ENCODE peak calls at places on chromosomes 4 and X, in four cellular contexts. G, Z, V and W are unnamed samples.

GRCh38 chr4:15171725-15172124 is 169.4 kb downstream of the CPEB2 start:
- DNase-seq in G (no peak), Z (no peak), V (no peak), W (no peak)

GRCh38 chr4:101400096-101400495 is 52.8 kb upstream of the PPP3CA start:
- DNase-seq in G (no peak), Z (no peak), V (no peak), W (no peak)

GRCh38 chr4:86757468-86757867 is 91.7 kb downstream of the SLC10A6 start:
- DNase-seq in G (no peak), Z (no peak), V (no peak), W (no peak)

GRCh38 chrX:37453821-37454220 is 104.7 kb downstream of the PRRG1 start:
- DNase-seq in G (no peak), Z (no peak), V (no peak), W (no peak)

GRCh38 chrX:108437789-108438623 is at the start of gene COL4A6:
- DNase-seq in G (no peak), Z (peak; percentile 60), V (no peak), W (no peak)

GRCh38 chr4:86744570-86744969 is 104.6 kb downstream of the SLC10A6 start:
- DNase-seq in G (no peak), Z (no peak), V (no peak), W (no peak)

GRCh38 chr4:184417802-184418511 is 56.4 kb downstream of the IRF2 start:
- DNase-seq in G (peak; percentile 43), Z (no peak), V (no peak), W (peak; percentile 47)

GRCh38 chr4:120568736-120569135 is 353.8 kb downstream of the PRDM5 start:
- DNase-seq in G (no peak), Z (no peak), V (no peak), W (no peak)

GRCh38 chr4:154838155-154838554 is 57.1 kb downstream of the RBM46 start:
- DNase-seq in G (no peak), Z (no peak), V (no peak), W (no peak)

GRCh38 chr4:138181288-138181687 is 60.9 kb downstream of the SLC7A11 start:
- DNase-seq in G (no peak), Z (no peak), V (no peak), W (no peak)

GRCh38 chrX:40784516-40785151 is 49.3 kb upstream of the MED14 start:
- DNase-seq in G (no peak), Z (no peak), V (no peak), W (no peak)

GRCh38 chr4:20381005-20381404 is 129.3 kb downstream of the SLIT2 start:
- DNase-seq in G (no peak), Z (no peak), V (no peak), W (no peak)

GRCh38 chrX:139902559-139902958 is 30.3 kb downstream of the ATP11C start:
- DNase-seq in G (no peak), Z (no peak), V (no peak), W (no peak)

GRCh38 chr4:7867701-7868429 is 71.8 kb downstream of the AFAP1 start:
- DNase-seq in G (no peak), Z (no peak), V (peak; percentile 42), W (no peak)

GRCh38 chr4:14916554-14917304 is 85.6 kb upstream of the CPEB2 start:
- DNase-seq in G (peak; percentile 8), Z (no peak), V (peak; percentile 86), W (no peak)

GRCh38 chr4:72666910-72667309 is 97.9 kb upstream of the ADAMTS3 start:
- DNase-seq in G (no peak), Z (no peak), V (no peak), W (no peak)

GRCh38 chrX:75155454-75155829 is 641 bp downstream of the ABCB7 start:
- DNase-seq in G (no peak), Z (no peak), V (no peak), W (no peak)

GRCh38 chr4:182918791-182919302 is 1.7 kb upstream of the DCTD start:
- DNase-seq in G (no peak), Z (no peak), V (no peak), W (peak; percentile 10)

GRCh38 chr4:118927976-118928375 is 39.3 kb downstream of the SYNPO2 start:
- DNase-seq in G (no peak), Z (peak; percentile 87), V (no peak), W (no peak)

GRCh38 chrX:79161655-79162054 is 17.2 kb downstream of the GPR174 start:
- DNase-seq in G (no peak), Z (no peak), V (no peak), W (no peak)

GRCh38 chr4:119128125-119128524 is 7.5 kb upstream of the MYOZ2 start:
- DNase-seq in G (no peak), Z (no peak), V (no peak), W (no peak)

GRCh38 chr4:148787831-148788477 is 345.7 kb upstream of the NR3C2 start:
- DNase-seq in G (no peak), Z (no peak), V (no peak), W (no peak)

GRCh38 chr4:113657834-113658233 is 103.7 kb downstream of the CAMK2D start:
- DNase-seq in G (no peak), Z (no peak), V (no peak), W (no peak)

GRCh38 chr4:55722132-55722531 is 86.0 kb upstream of the NMU start:
- DNase-seq in G (no peak), Z (no peak), V (no peak), W (no peak)

GRCh38 chr4:159425749-159426376 is 323.0 kb downstream of the RAPGEF2 start:
- DNase-seq in G (no peak), Z (no peak), V (no peak), W (no peak)

GRCh38 chrX:50579955-50580354 is 109.3 kb upstream of the DGKK start:
- DNase-seq in G (peak; percentile 11), Z (no peak), V (no peak), W (peak; percentile 8)

GRCh38 chr4:138916763-138917162 is 98.8 kb upstream of the NOCT start:
- DNase-seq in G (no peak), Z (no peak), V (no peak), W (no peak)

GRCh38 chr4:51942108-51942832 is 77.9 kb downstream of the LRRC66 start:
- DNase-seq in G (no peak), Z (no peak), V (no peak), W (no peak)

GRCh38 chrX:67781132-67781531 is 237.3 kb downstream of the AR start:
- DNase-seq in G (no peak), Z (peak; percentile 54), V (no peak), W (no peak)

GRCh38 chr4:16083217-16084191 is at the start of gene PROM1:
- DNase-seq in G (no peak), Z (no peak), V (no peak), W (no peak)

DNA sequence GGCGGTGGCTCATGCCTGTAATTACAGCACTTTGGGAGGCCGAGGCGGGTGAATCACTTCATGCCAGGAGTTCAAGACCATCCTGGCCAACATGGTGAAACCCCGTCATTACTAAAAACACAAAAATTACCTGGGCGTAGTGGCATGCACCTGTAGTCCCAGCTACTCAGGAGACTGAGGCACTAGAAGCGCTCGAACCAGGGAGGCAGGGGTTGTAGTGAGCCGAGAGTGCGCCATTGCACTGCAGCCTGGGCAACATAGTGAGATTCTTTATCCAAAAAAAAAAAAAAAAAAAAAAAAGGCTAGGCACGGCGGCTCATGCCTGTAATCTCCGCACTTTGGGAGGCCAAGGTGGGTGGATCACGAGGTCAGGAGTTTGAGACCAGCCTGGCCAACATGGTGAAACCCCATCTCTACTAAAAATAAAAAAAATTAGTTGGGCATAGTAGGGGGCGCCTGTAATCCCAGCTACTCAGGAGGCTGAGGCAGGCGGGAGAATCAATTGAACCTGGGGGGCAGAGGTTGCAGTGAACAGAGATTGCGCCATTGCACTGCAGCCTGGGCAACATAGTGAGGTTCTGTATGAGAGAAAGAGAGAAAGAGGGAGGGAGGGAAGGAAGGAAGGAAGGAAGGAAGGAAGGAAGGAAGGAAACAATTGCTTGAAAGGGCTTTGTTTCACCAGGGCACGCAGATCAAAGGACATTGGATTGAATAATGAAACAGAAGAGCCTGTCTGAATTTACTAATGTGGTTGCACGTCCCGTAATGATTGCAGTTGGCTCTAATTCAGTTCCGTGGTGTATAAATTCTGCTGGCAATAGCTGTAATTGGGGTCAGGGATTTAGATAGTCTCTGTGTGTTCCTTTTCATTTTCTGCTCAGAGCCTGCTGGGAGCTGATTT is 13.2 kb downstream of the XG start:
- DNase-seq in G (no peak), Z (no peak), V (no peak), W (no peak)
- H3K4me3 ChIP-seq in G (no peak overlapping the region), Z (no peak overlapping the region), V (no peak overlapping the region), W (no peak overlapping the region)

DNA sequence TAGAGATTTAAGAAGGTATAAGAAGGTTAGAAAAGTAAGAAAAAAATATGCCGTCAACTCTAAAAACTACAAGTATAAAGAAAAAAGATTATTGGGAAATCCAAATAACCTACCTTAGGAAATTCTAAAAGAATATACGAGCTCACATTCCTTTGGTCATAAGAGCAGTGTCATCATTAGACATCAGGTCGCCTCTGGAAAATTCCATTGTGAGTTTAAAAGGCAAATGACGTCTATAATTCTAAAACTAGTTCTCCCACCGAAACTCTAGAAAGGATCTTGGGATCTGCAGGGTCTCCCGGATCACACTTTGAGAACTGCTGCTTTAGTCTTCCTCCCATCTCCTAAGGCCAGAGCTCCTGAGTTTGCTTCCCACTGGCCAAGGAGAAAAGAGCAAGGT is 518 bp upstream of the SAT1 start:
- DNase-seq in G (no peak), Z (no peak), V (no peak), W (no peak)
- H3K4me3 ChIP-seq in G (peak overlapping the region; percentile 31), Z (peak overlapping the region; percentile 80), V (no peak overlapping the region), W (no peak overlapping the region)

GRCh38 chr4:125728568-125728967 is 413.8 kb downstream of the FAT4 start:
- DNase-seq in G (peak; percentile 89), Z (no peak), V (no peak), W (no peak)

GRCh38 chr4:125732682-125733081 is 417.9 kb downstream of the FAT4 start:
- DNase-seq in G (no peak), Z (no peak), V (no peak), W (no peak)

GRCh38 chr4:125726121-125726520 is 411.4 kb downstream of the FAT4 start:
- DNase-seq in G (no peak), Z (no peak), V (no peak), W (no peak)

GRCh38 chr4:125722009-125722408 is 407.3 kb downstream of the FAT4 start:
- DNase-seq in G (no peak), Z (no peak), V (no peak), W (no peak)

GRCh38 chr4:125727931-125728330 is 413.2 kb downstream of the FAT4 start:
- DNase-seq in G (no peak), Z (no peak), V (no peak), W (no peak)
- H3K4me3 ChIP-seq in G (no peak overlapping the region), Z (no peak overlapping the region), V (no peak overlapping the region), W (no peak overlapping the region)

GRCh38 chr4:94256833-94257232 is 49.2 kb downstream of the SMARCAD1 start:
- DNase-seq in G (no peak), Z (no peak), V (no peak), W (no peak)

GRCh38 chr4:94251094-94251493 is 43.4 kb downstream of the SMARCAD1 start:
- DNase-seq in G (no peak), Z (no peak), V (no peak), W (no peak)

GRCh38 chr4:94253036-94253435 is 45.4 kb downstream of the SMARCAD1 start:
- DNase-seq in G (no peak), Z (no peak), V (no peak), W (no peak)

GRCh38 chr4:94256144-94256783 is 48.6 kb downstream of the SMARCAD1 start:
- DNase-seq in G (no peak), Z (no peak), V (no peak), W (no peak)
- H3K4me3 ChIP-seq in G (no peak overlapping the region), Z (no peak overlapping the region), V (no peak overlapping the region), W (no peak overlapping the region)